ENCODE peak calls at places on chromosome 10, in four cellular contexts. G is lower lobe of right lung, S is astrocyte, Y is tibial artery. O is an unnamed sample.

GRCh38 chr10:3911713-3912442 is 126.9 kb upstream of the KLF6 start:
- DNase-seq in G (no peak), S (peak), Y (no peak), O (no peak)

GRCh38 chr10:42896735-42897134 is 114.1 kb downstream of the BMS1 start:
- DNase-seq in G (no peak), S (no peak), Y (no peak), O (no peak)

GRCh38 chr10:99569253-99569939 is 36.7 kb downstream of the NKX2-3 start:
- DNase-seq in G (no peak), S (no peak), Y (no peak), O (no peak)

GRCh38 chr10:44071479-44071878 is 313.4 kb downstream of the CXCL12 start:
- DNase-seq in G (no peak), S (peak), Y (no peak), O (peak)

GRCh38 chr10:32950457-32951109 is 7.4 kb downstream of the ITGB1 start:
- DNase-seq in G (no peak), S (no peak), Y (no peak), O (no peak)

GRCh38 chr10:55441777-55442176 is 640.7 kb upstream of the PCDH15 start:
- DNase-seq in G (no peak), S (no peak), Y (no peak), O (no peak)

GRCh38 chr10:88962336-88962735 is 9.8 kb upstream of the ACTA2 start:
- DNase-seq in G (no peak), S (no peak), Y (no peak), O (no peak)

GRCh38 chr10:132388901-132389630 is 7.9 kb upstream of the PWWP2B start:
- DNase-seq in G (peak), S (no peak), Y (peak), O (no peak)

GRCh38 chr10:44820094-44820493 is 91.0 kb upstream of the TMEM72 start:
- DNase-seq in G (no peak), S (no peak), Y (no peak), O (no peak)

GRCh38 chr10:86363833-86364511 is 2.6 kb downstream of the GRID1 start:
- DNase-seq in G (no peak), S (no peak), Y (peak), O (no peak)

GRCh38 chr10:83274088-83274487 is 865.2 kb upstream of the GHITM start:
- DNase-seq in G (no peak), S (peak), Y (no peak), O (no peak)

GRCh38 chr10:92629945-92630344 is 37.0 kb downstream of the KIF11 start:
- DNase-seq in G (no peak), S (no peak), Y (no peak), O (no peak)

GRCh38 chr10:25017247-25017590 is 807 bp downstream of the THNSL1 start:
- DNase-seq in G (no peak), S (peak), Y (no peak), O (peak)

GRCh38 chr10:110802090-110802489 is 69.6 kb upstream of the PDCD4 start:
- DNase-seq in G (no peak), S (peak), Y (no peak), O (peak)

GRCh38 chr10:87691515-87692070 is 31.9 kb downstream of the PAPSS2 start:
- DNase-seq in G (no peak), S (no peak), Y (no peak), O (no peak)

GRCh38 chr10:87695074-87695473 is 35.4 kb downstream of the PAPSS2 start:
- DNase-seq in G (no peak), S (no peak), Y (no peak), O (no peak)

GRCh38 chr10:87694011-87694794 is 34.5 kb downstream of the PAPSS2 start:
- DNase-seq in G (no peak), S (no peak), Y (no peak), O (no peak)

GRCh38 chr10:87696922-87697714 is 37.4 kb downstream of the PAPSS2 start:
- DNase-seq in G (no peak), S (no peak), Y (no peak), O (no peak)

DNA sequence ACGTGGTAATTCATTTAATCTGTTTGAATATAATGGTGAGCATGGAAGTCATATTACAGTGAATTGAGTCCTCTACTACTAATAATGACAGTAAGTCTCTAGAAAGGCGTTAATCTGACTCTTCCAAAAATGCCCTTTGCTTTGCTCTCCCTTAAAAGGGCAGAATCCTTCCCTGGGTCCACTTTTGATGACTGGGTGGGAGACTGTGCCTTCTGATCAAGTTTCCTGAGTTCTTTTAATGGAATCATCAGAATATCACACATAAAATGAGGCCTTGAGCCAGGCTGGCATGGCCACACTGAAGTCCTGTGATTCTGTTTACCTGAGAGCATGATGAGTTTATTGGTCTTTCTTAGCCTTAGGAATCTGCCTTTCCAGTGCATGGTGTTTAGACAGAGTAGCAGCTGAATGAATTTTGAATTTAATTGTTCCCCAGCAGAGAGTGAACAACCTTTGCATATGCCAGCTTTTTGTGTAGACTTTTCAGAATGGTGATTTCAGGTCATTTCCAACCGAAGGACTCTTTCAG is 33.3 kb downstream of the PAPSS2 start:
- DNase-seq in G (no peak), S (no peak), Y (no peak), O (no peak)
- H3K4me3 ChIP-seq in G (no peak), S (no peak), Y (no peak), O (no peak)

DNA sequence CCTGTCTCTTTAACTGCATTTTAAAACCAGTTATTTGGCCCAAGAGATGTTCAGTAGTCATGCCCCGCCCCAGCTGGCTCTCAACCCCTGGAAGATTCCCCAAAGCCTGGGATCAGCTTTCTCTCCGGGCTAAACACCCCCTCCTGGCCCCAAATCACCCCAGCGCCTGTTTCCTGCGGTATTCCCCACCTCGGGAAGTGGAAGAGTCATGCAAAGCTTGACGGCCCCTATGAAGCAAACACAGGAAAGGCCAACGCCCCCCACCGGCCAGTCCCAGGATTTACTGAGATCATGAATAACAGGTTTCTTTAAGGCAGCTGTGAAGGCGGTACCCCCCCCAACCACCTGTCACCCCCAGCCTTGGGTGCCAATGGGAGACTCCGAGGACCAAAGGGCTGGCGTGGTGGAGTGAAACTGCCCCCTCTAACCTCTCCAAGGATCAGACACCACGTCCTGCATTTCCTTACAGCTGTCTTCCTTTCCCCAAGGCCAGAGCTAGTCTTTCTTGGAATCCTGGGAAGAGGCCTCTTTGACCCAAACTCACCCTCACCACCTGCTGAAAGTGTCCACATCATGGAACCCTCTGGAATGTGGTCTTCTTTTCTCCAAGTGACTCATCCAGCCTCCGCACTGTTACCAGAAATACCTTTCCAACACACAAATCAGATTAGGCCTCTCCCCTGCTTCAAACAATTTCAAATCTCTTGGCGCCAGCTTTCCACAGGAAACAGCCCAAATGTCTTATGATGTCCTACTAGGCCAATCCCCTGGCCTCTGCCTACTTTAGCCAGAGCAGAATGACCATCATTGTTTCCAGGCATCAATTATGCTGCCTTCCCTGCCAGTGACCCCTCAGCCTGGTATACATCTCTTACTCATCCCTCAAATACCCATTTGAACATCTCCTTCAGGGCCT is 301.5 kb downstream of the ZEB1 start:
- DNase-seq in G (peak), S (peak), Y (peak), O (peak)
- TF ChIP-seq CTCF in G (peak), S (no peak), Y (no peak), O (peak)

DNA sequence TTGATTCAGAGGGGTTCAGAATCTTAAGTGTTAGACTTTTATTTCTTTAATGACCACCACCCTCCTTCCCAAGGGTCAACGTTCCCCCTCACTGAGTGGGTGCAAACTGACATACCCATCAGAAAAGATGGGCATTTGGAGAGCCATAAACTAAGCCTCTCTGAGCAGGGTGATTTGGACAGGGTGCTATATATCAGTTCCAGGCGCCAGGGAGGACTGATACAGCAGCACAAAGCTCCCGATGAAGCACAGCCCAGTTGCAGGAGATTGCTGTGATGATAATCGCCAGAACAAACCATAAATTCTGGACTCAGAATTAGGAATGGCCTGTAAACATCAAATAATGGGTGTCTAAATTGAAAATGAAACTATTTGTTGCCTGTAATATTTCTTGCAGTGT is 137.7 kb upstream of the LRRTM3 start:
- DNase-seq in G (no peak), S (no peak), Y (no peak), O (no peak)
- H3K4me3 ChIP-seq in G (no peak), S (no peak), Y (no peak), O (no peak)

GRCh38 chr10:133438711-133439273 is 14.4 kb upstream of the SPRN start:
- DNase-seq in G (no peak), S (no peak), Y (no peak), O (peak)
- TF ChIP-seq CTCF in G (no peak), S (peak), Y (no peak), O (peak)

GRCh38 chr10:120735315-120735714 is 115.8 kb upstream of the WDR11 start:
- DNase-seq in G (no peak), S (no peak), Y (no peak), O (no peak)
- H3K4me3 ChIP-seq in G (no peak), S (no peak), Y (no peak), O (no peak)

DNA sequence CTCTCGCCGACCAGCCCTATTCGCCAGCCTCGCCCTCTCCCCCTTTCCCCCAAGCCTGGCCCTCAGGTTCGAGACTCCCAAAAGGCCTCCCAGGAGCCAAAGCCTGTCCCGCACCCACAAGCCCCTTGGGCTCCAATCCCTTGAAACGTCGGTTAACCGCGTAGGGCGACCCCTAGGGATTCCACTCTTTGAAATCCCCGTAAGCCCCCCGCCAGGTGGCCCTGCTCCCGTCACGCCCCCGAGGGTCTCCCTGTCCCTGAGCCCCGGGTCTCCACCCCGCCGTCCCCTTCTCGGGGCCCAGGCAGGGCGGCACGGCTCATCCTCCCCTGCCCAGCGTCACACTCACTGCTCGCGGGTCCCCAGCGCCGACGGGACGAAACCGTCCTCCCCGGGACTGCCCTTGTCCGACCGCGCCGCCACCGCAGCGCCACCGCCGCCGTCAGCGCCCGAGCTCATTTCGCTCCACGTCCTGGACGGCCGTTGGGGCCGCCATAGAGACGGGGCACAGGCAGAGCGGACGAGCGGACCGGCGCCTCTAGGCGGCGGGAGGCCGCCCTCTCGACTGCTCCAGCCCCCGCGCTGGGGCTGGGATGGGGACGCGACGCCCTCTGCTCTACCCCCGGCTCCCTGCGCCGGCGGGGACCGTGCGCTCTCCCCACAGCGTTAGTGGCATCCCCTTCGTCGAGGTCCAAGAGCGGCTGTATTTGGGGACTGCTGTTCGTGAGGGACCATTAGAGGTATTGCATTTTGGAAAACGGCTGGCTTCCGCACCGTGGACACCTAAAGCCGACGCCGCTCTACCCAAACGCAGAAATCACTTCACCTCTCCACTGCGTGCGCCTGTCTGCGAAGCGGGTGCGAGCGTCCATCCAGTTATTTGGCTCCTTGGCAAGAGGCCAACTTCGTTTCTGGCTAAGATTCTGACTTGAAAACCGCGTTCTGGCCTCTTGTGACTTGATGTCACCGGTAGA is at the start of gene EEF1AKMT2:
- DNase-seq in G (peak), S (peak), Y (peak), O (peak)
- TF ChIP-seq CTCF in G (peak), S (no peak), Y (peak), O (peak)

GRCh38 chr10:6576326-6576725 is 3.8 kb downstream of the PRKCQ start:
- DNase-seq in G (no peak), S (no peak), Y (no peak), O (no peak)
- H3K4me3 ChIP-seq in G (no peak), S (no peak), Y (no peak), O (no peak)

GRCh38 chr10:101444058-101444457 is 90.1 kb downstream of the BTRC start:
- DNase-seq in G (no peak), S (no peak), Y (no peak), O (peak)
- TF ChIP-seq CTCF in G (peak), S (peak), Y (no peak), O (peak)

GRCh38 chr10:51074238-51075028 is at the start of gene PRKG1:
- DNase-seq in G (peak), S (peak), Y (peak), O (peak)
- H3K4me3 ChIP-seq in G (peak), S (peak), Y (peak), O (peak)

O was measured in choroid plexus epithelial cell.